ENCODE peak calls at places on chromosomes 1 and 21, in four cellular contexts. D, C, V and P are unnamed samples.

GRCh38 chr1:234562336-234562735 is 47.6 kb downstream of the IRF2BP2 start:
- DNase-seq in D (peak; percentile 80), C (no peak), V (no peak), P (no peak)

GRCh38 chr21:42124826-42125570 is 53.9 kb downstream of the UMODL1 start:
- DNase-seq in D (no peak), C (no peak), V (no peak), P (no peak)

GRCh38 chr1:31479801-31480200 is 66.8 kb downstream of the SERINC2 start:
- DNase-seq in D (no peak), C (no peak), V (peak; percentile 64), P (no peak)

GRCh38 chr1:89532228-89532627 is 7.6 kb downstream of the LRRC8B start:
- DNase-seq in D (no peak), C (no peak), V (no peak), P (no peak)

GRCh38 chr1:155179107-155180031 is 5.7 kb downstream of the TRIM46 start:
- DNase-seq in D (no peak), C (no peak), V (no peak), P (no peak)

GRCh38 chr1:159076753-159077656 is at the start of gene AIM2:
- DNase-seq in D (peak; percentile 16), C (peak; percentile 81), V (no peak), P (no peak)

GRCh38 chr1:7301346-7301993 is 469.6 kb upstream of the VAMP3 start:
- DNase-seq in D (no peak), C (peak; percentile 18), V (no peak), P (no peak)

GRCh38 chr1:34870395-34870794 is 10.8 kb upstream of the SMIM12 start:
- DNase-seq in D (no peak), C (no peak), V (no peak), P (no peak)

GRCh38 chr1:13588946-13589345 is 5.3 kb downstream of the PDPN start:
- DNase-seq in D (no peak), C (no peak), V (no peak), P (no peak)

GRCh38 chr1:114207635-114208034 is 54.0 kb upstream of the SYT6 start:
- DNase-seq in D (no peak), C (no peak), V (no peak), P (no peak)

GRCh38 chr1:180231506-180232420 is 1.7 kb downstream of the LHX4 start:
- DNase-seq in D (peak; percentile 13), C (no peak), V (peak; percentile 36), P (peak; percentile 63)

GRCh38 chr21:36171741-36172331 is 15.2 kb downstream of the DOP1B start:
- DNase-seq in D (no peak), C (no peak), V (no peak), P (no peak)

GRCh38 chr1:85144351-85144750 is 56.5 kb downstream of the SYDE2 start:
- DNase-seq in D (no peak), C (no peak), V (no peak), P (no peak)

GRCh38 chr21:21897275-21897883 is 899.2 kb downstream of the NCAM2 start:
- DNase-seq in D (no peak), C (no peak), V (no peak), P (no peak)

GRCh38 chr1:205792481-205792881 is 17.2 kb upstream of the RAB29 start:
- DNase-seq in D (no peak), C (no peak), V (no peak), P (no peak)

GRCh38 chr1:30186586-30186985 is 536.8 kb downstream of the MATN1 start:
- DNase-seq in D (no peak), C (no peak), V (no peak), P (no peak)

GRCh38 chr1:150560576-150560975 is 11.4 kb downstream of the ADAMTSL4 start:
- DNase-seq in D (no peak), C (no peak), V (no peak), P (no peak)

GRCh38 chr1:230516890-230517289 is 90.8 kb upstream of the PGBD5 start:
- DNase-seq in D (no peak), C (no peak), V (no peak), P (no peak)

GRCh38 chr21:29413683-29414082 is 115.0 kb downstream of the BACH1 start:
- DNase-seq in D (no peak), C (no peak), V (no peak), P (no peak)

GRCh38 chr21:32532636-32533035 is 52.7 kb downstream of the TCP10L start:
- DNase-seq in D (no peak), C (no peak), V (no peak), P (no peak)

GRCh38 chr1:8347635-8348034 is 29.7 kb downstream of the SLC45A1 start:
- DNase-seq in D (no peak), C (no peak), V (no peak), P (no peak)

GRCh38 chr1:28466226-28466778 is 39.5 kb upstream of the RCC1 start:
- DNase-seq in D (no peak), C (no peak), V (no peak), P (no peak)

GRCh38 chr1:6052543-6053205 is 7.0 kb downstream of the KCNAB2 start:
- DNase-seq in D (peak; percentile 77), C (peak; percentile 56), V (peak; percentile 76), P (peak; percentile 83)

GRCh38 chr1:59805564-59805963 is 9.2 kb upstream of the HOOK1 start:
- DNase-seq in D (no peak), C (no peak), V (no peak), P (no peak)

GRCh38 chr1:218945050-218945449 is 228.6 kb upstream of the LYPLAL1 start:
- DNase-seq in D (no peak), C (no peak), V (peak; percentile 65), P (peak; percentile 74)

GRCh38 chr1:6927626-6928025 is 142.4 kb downstream of the CAMTA1 start:
- DNase-seq in D (no peak), C (no peak), V (no peak), P (no peak)

GRCh38 chr1:230125633-230126528 is 58.8 kb downstream of the GALNT2 start:
- DNase-seq in D (no peak), C (no peak), V (peak; percentile 39), P (no peak)

GRCh38 chr1:47459263-47459788 is 21.5 kb downstream of the FOXD2 start:
- DNase-seq in D (no peak), C (no peak), V (no peak), P (no peak)

GRCh38 chr1:30704271-30704670 is 19.1 kb downstream of the MATN1 start:
- DNase-seq in D (no peak), C (no peak), V (peak; percentile 19), P (no peak)

GRCh38 chr1:202240956-202241355 is 47.4 kb downstream of the LGR6 start:
- DNase-seq in D (no peak), C (no peak), V (no peak), P (no peak)

GRCh38 chr21:35111531-35111930 is 62.4 kb upstream of the RUNX1 start:
- DNase-seq in D (no peak), C (no peak), V (no peak), P (no peak)

GRCh38 chr1:118984086-118984989 is 3.8 kb downstream of the TBX15 start:
- DNase-seq in D (peak; percentile 23), C (no peak), V (peak; percentile 34), P (peak; percentile 82)

GRCh38 chr21:39024538-39024937 is 158.7 kb downstream of the PSMG1 start:
- DNase-seq in D (no peak), C (no peak), V (no peak), P (no peak)

GRCh38 chr1:225896937-225897549 is 8.1 kb upstream of the LEFTY1 start:
- DNase-seq in D (no peak), C (no peak), V (no peak), P (peak; percentile 37)

GRCh38 chr1:27318596-27318995 is 3.4 kb upstream of the TMEM222 start:
- DNase-seq in D (no peak), C (no peak), V (no peak), P (no peak)
- H3K4me3 ChIP-seq in D (no peak overlapping the region), C (no peak overlapping the region), V (no peak overlapping the region), P (no peak overlapping the region)

DNA sequence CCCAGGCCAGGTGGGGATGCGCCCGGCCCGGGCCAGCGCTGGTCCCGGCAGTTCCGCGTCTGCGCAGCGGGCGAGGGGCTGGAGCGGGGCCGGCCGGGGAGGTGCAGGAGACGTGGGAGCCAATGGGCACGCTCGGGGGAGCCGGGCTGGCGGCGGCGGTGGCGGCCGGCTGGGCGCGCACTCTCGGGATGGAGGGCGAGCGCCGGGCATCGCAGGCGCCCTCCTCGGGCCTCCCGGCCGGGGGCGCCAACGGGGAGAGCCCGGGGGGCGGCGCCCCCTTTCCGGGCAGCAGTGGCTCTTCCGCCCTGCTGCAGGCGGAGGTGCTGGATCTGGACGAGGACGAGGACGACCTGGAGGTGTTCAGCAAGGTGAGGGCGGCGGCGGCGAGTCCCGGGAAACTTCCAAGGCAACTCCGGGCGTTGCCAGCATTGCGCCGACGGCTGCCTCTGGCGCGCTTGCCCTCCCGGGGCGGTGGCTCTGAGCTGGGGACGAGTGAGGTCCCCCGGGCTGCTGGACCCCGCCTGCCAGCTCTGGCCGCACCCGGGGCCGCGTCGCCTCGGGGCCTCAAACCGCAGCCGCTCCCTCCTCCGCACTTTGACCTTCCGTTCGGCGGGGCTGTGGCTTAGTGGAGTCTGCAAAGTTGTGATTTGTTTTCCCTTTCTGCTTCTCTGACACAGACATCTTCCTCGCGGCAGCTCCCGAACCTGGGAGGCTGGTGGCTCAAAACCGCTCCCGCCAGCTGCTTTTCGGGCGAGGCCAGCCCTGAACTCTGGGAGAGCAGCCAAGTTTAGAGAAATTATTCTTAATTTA is at the start of gene SNX7:
- DNase-seq in D (peak; percentile 86), C (peak; percentile 84), V (peak; percentile 88), P (peak; percentile 75)
- TF ChIP-seq CTCF in D (no peak), C (no peak), V (peak; percentile 21), P (no peak)

DNA sequence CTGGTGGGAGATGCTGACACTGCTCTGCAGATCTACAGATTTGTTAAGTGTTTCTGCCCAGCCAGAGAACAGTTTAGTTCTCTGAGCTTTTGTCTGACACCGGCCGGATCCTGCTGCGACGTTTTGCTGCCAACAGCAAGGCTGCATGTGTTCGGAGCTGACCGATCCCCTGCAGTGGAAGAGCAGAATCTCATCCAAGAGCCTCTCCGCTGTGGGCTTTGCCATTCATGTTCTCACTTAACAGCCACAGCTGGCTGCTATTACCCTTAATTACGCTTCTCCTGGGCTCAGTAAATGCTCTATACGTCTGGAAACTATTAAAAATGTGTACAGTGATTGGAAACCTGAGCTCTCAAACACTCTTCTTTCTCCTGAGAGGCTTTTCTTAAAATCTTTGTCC is 105.3 kb downstream of the BCAR3 start:
- DNase-seq in D (no peak), C (no peak), V (no peak), P (peak; percentile 81)
- H3K4me3 ChIP-seq in D (no peak overlapping the region), C (no peak overlapping the region), V (no peak overlapping the region), P (no peak overlapping the region)

GRCh38 chr1:52825868-52826267 is 16.7 kb upstream of the ZYG11A start:
- DNase-seq in D (no peak), C (no peak), V (peak; percentile 32), P (peak; percentile 30)
- TF ChIP-seq CTCF in D (no peak), C (no peak), V (peak; percentile 13), P (peak; percentile 36)

GRCh38 chr1:161174911-161175310 is 2.4 kb downstream of the B4GALT3 start:
- DNase-seq in D (no peak), C (no peak), V (no peak), P (no peak)

GRCh38 chr1:161177936-161178244 is 583 bp upstream of the B4GALT3 start:
- DNase-seq in D (no peak), C (no peak), V (no peak), P (no peak)

GRCh38 chr1:161176468-161177111 is 717 bp downstream of the B4GALT3 start:
- DNase-seq in D (no peak), C (no peak), V (no peak), P (no peak)

GRCh38 chr1:161177112-161177935 is at the start of gene B4GALT3:
- DNase-seq in D (peak; percentile 90), C (peak; percentile 93), V (peak; percentile 84), P (peak; percentile 86)

GRCh38 chr1:161175771-161176453 is 1.4 kb downstream of the B4GALT3 start:
- DNase-seq in D (no peak), C (no peak), V (no peak), P (no peak)
- H3K4me3 ChIP-seq in D (peak overlapping the region; percentile 97), C (no peak overlapping the region), V (no peak overlapping the region), P (peak overlapping the region; percentile 98)